ENCODE peak calls at places on chromosome 21, in ten cellular contexts. B, P, W, R, E, K, I, C, X and J are unnamed samples.

GRCh38 chr21:27145134-27145798 is 178.4 kb upstream of the ADAMTS5 start:
- DNase-seq in B (no peak), P (no peak), W (no peak), R (no peak), E (no peak), K (no peak), I (no peak), C (no peak), X (no peak), J (no peak)

GRCh38 chr21:36419996-36420395 is 34.8 kb downstream of the CHAF1B start:
- DNase-seq in B (peak; percentile 86), P (peak; percentile 59), W (peak; percentile 78), R (peak; percentile 4), E (peak; percentile 45), K (peak; percentile 88), I (peak; percentile 10), C (peak; percentile 88), X (peak; percentile 63), J (peak; percentile 94)

GRCh38 chr21:43782741-43783700 is 6.4 kb upstream of the RRP1 start:
- DNase-seq in B (no peak), P (no peak), W (no peak), R (no peak), E (no peak), K (no peak), I (no peak), C (no peak), X (peak; percentile 96), J (no peak)

GRCh38 chr21:31406510-31406909 is 62.4 kb upstream of the TIAM1 start:
- DNase-seq in B (no peak), P (no peak), W (no peak), R (no peak), E (no peak), K (no peak), I (no peak), C (no peak), X (no peak), J (no peak)

GRCh38 chr21:14901482-14901958 is 163.3 kb downstream of the NRIP1 start:
- DNase-seq in B (peak; percentile 61), P (no peak), W (no peak), R (no peak), E (no peak), K (no peak), I (no peak), C (no peak), X (no peak), J (no peak)

GRCh38 chr21:21851205-21851604 is 853.0 kb downstream of the NCAM2 start:
- DNase-seq in B (no peak), P (no peak), W (no peak), R (no peak), E (no peak), K (no peak), I (no peak), C (no peak), X (no peak), J (no peak)

GRCh38 chr21:41523175-41523574 is 15.2 kb upstream of the TMPRSS2 start:
- DNase-seq in B (no peak), P (no peak), W (no peak), R (no peak), E (no peak), K (no peak), I (no peak), C (no peak), X (no peak), J (no peak)

GRCh38 chr21:37159053-37159776 is 86.2 kb downstream of the TTC3 start:
- DNase-seq in B (no peak), P (no peak), W (no peak), R (no peak), E (no peak), K (no peak), I (no peak), C (no peak), X (no peak), J (no peak)

GRCh38 chr21:41741253-41742072 is 25.4 kb downstream of the RIPK4 start:
- DNase-seq in B (no peak), P (no peak), W (no peak), R (no peak), E (no peak), K (no peak), I (no peak), C (no peak), X (no peak), J (no peak)

GRCh38 chr21:46005081-46005480 is 23.5 kb downstream of the COL6A1 start:
- DNase-seq in B (no peak), P (no peak), W (no peak), R (no peak), E (no peak), K (no peak), I (no peak), C (no peak), X (no peak), J (peak; percentile 13)

GRCh38 chr21:41580758-41581554 is 73.0 kb upstream of the TMPRSS2 start:
- DNase-seq in B (no peak), P (no peak), W (no peak), R (no peak), E (no peak), K (no peak), I (no peak), C (no peak), X (no peak), J (no peak)

GRCh38 chr21:29991624-29992023 is 51.8 kb upstream of the GRIK1 start:
- DNase-seq in B (no peak), P (no peak), W (no peak), R (no peak), E (no peak), K (no peak), I (no peak), C (no peak), X (no peak), J (no peak)

GRCh38 chr21:39891111-39891510 is 23.9 kb downstream of the PCP4 start:
- DNase-seq in B (no peak), P (no peak), W (no peak), R (no peak), E (no peak), K (no peak), I (no peak), C (no peak), X (no peak), J (no peak)

GRCh38 chr21:36859744-36860501 is 106.5 kb downstream of the HLCS start:
- DNase-seq in B (peak; percentile 79), P (no peak), W (no peak), R (no peak), E (no peak), K (peak; percentile 30), I (no peak), C (peak; percentile 86), X (peak; percentile 81), J (peak; percentile 70)

GRCh38 chr21:34198232-34199120 is 125.1 kb downstream of the MRPS6 start:
- DNase-seq in B (no peak), P (no peak), W (no peak), R (peak; percentile 18), E (no peak), K (no peak), I (no peak), C (no peak), X (no peak), J (no peak)

GRCh38 chr21:31326478-31327247 is 17.4 kb downstream of the TIAM1 start:
- DNase-seq in B (peak; percentile 13), P (no peak), W (peak; percentile 49), R (no peak), E (peak; percentile 58), K (no peak), I (peak; percentile 38), C (no peak), X (no peak), J (peak; percentile 75)

GRCh38 chr21:34814529-34814951 is 145.7 kb downstream of the CLIC6 start:
- DNase-seq in B (no peak), P (no peak), W (no peak), R (no peak), E (no peak), K (no peak), I (no peak), C (no peak), X (no peak), J (no peak)

GRCh38 chr21:28521932-28522826 is 470.5 kb downstream of the LTN1 start:
- DNase-seq in B (peak; percentile 59), P (no peak), W (peak; percentile 11), R (no peak), E (no peak), K (peak; percentile 7), I (no peak), C (no peak), X (no peak), J (peak; percentile 17)

GRCh38 chr21:33587792-33588484 is 546 bp downstream of the DONSON start:
- DNase-seq in B (peak; percentile 57), P (peak; percentile 25), W (no peak), R (no peak), E (peak; percentile 48), K (peak; percentile 44), I (no peak), C (peak; percentile 34), X (no peak), J (peak; percentile 54)

GRCh38 chr21:43287111-43287973 is 118.5 kb downstream of the CRYAA start:
- DNase-seq in B (no peak), P (peak; percentile 94), W (no peak), R (no peak), E (peak; percentile 77), K (no peak), I (no peak), C (no peak), X (no peak), J (no peak)

GRCh38 chr21:40797881-40798280 is 49.1 kb downstream of the DSCAM start:
- DNase-seq in B (peak; percentile 24), P (no peak), W (no peak), R (no peak), E (no peak), K (no peak), I (no peak), C (no peak), X (no peak), J (no peak)